ENCODE peak calls at places on chromosomes 5 and 9, in eight cellular contexts. K is bronchial epithelial cell; Q is progenitor cell of endocrine pancreas; G is A673; F is OCI-LY7; I is CD8-positive, alpha-beta T cell; M is HCT116; L is fibroblast of lung. W is an unnamed sample.

GRCh38 chr9:14212116-14212515 is 101.8 kb downstream of the NFIB start:
- DNase-seq in K (peak), Q (no peak), G (no peak), F (no peak), I (no peak), M (no peak), L (peak), W (no peak)

GRCh38 chr5:111063709-111064322 is 7.7 kb upstream of the TSLP start:
- DNase-seq in K (peak), Q (no peak), G (no peak), F (peak), I (no peak), M (peak), L (peak), W (no peak)

GRCh38 chr5:56711191-56711590 is 104.2 kb upstream of the MAP3K1 start:
- DNase-seq in K (peak), Q (no peak), G (no peak), F (no peak), I (no peak), M (no peak), L (no peak), W (no peak)

GRCh38 chr9:86766912-86767311 is 180.4 kb downstream of the GAS1 start:
- DNase-seq in K (peak), Q (no peak), G (peak), F (no peak), I (no peak), M (peak), L (peak), W (no peak)

GRCh38 chr9:15191358-15191757 is 115.7 kb downstream of the TTC39B start:
- DNase-seq in K (no peak), Q (no peak), G (no peak), F (no peak), I (no peak), M (no peak), L (no peak), W (no peak)

GRCh38 chr5:56376128-56376527 is 143.0 kb upstream of the ANKRD55 start:
- DNase-seq in K (no peak), Q (no peak), G (no peak), F (no peak), I (no peak), M (no peak), L (no peak), W (no peak)

GRCh38 chr5:156963125-156963524 is at the start of gene TIMD4:
- DNase-seq in K (no peak), Q (no peak), G (no peak), F (no peak), I (no peak), M (no peak), L (no peak), W (no peak)

GRCh38 chr9:98248737-98249474 is 6.5 kb downstream of the TBC1D2 start:
- DNase-seq in K (peak), Q (no peak), G (no peak), F (no peak), I (no peak), M (no peak), L (peak), W (no peak)

GRCh38 chr5:123122273-123122672 is 33.2 kb downstream of the PRDM6 start:
- DNase-seq in K (no peak), Q (no peak), G (no peak), F (no peak), I (no peak), M (no peak), L (no peak), W (no peak)

GRCh38 chr5:72815580-72816296 is 723 bp upstream of the TNPO1 start:
- DNase-seq in K (peak), Q (no peak), G (no peak), F (no peak), I (no peak), M (no peak), L (peak), W (no peak)

GRCh38 chr9:98906273-98907040 is 37.2 kb upstream of the COL15A1 start:
- DNase-seq in K (no peak), Q (no peak), G (peak), F (no peak), I (no peak), M (no peak), L (peak), W (no peak)

GRCh38 chr5:20570486-20570885 is 582.5 kb upstream of the CDH18 start:
- DNase-seq in K (peak), Q (no peak), G (no peak), F (no peak), I (no peak), M (no peak), L (no peak), W (no peak)

GRCh38 chr9:84845956-84846355 is 176.4 kb downstream of the NTRK2 start:
- DNase-seq in K (no peak), Q (no peak), G (no peak), F (no peak), I (no peak), M (no peak), L (no peak), W (no peak)

GRCh38 chr5:66440202-66440680 is 156.0 kb upstream of the MAST4 start:
- DNase-seq in K (peak), Q (no peak), G (peak), F (no peak), I (no peak), M (no peak), L (peak), W (no peak)

GRCh38 chr9:33719581-33720374 is 75.6 kb upstream of the PRSS3 start:
- DNase-seq in K (no peak), Q (peak), G (peak), F (peak), I (peak), M (no peak), L (no peak), W (peak)

GRCh38 chr9:98345011-98345410 is 89.6 kb upstream of the TBC1D2 start:
- DNase-seq in K (no peak), Q (no peak), G (no peak), F (no peak), I (no peak), M (no peak), L (no peak), W (no peak)

GRCh38 chr5:40796487-40796889 is 1.7 kb downstream of the PRKAA1 start:
- DNase-seq in K (peak), Q (no peak), G (peak), F (peak), I (no peak), M (no peak), L (peak), W (no peak)

GRCh38 chr5:125112196-125112595 is 365.8 kb upstream of the ZNF608 start:
- DNase-seq in K (peak), Q (no peak), G (no peak), F (no peak), I (no peak), M (no peak), L (peak), W (no peak)

GRCh38 chr5:103587185-103587748 is 24.7 kb upstream of the NUDT12 start:
- DNase-seq in K (peak), Q (no peak), G (peak), F (no peak), I (no peak), M (no peak), L (peak), W (no peak)

GRCh38 chr5:131983244-131983771 is 28.1 kb downstream of the ACSL6 start:
- DNase-seq in K (no peak), Q (no peak), G (no peak), F (no peak), I (no peak), M (no peak), L (no peak), W (no peak)

DNA sequence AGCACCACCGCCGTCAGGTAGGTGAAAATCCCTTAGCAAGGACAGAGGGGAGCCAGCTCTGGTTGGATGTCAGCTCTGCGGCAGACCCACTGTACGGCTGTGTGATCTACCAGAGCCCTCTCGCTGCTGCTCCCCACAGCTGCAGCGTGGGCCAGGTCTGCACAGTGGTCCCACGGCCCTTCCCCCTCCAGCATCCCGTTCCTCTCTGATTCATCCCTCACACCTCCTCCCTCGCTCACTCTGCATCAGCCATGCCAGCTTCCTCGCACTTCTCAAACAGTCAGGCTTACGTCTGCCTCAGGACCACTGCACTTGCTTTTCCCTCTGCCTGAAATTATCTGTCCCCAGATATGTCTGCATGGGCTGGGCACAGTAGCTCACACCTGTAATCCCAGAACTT is 26.6 kb upstream of the CFAP157 start:
- DNase-seq in K (no peak), Q (no peak), G (no peak), F (no peak), I (no peak), M (no peak), L (no peak), W (no peak)
- TF ChIP-seq CTCF in K (no peak), Q (no peak), G (no peak), F (no peak), I (no peak), M (no peak), L (no peak), W (no peak)

GRCh38 chr5:159773062-159773924 is 143.0 kb upstream of the ADRA1B start:
- DNase-seq in K (peak), Q (peak), G (peak), F (no peak), I (peak), M (peak), L (peak), W (peak)
- TF ChIP-seq CTCF in K (peak), Q (peak), G (peak), F (no peak), I (no peak), M (peak), L (no peak), W (no peak)

DNA sequence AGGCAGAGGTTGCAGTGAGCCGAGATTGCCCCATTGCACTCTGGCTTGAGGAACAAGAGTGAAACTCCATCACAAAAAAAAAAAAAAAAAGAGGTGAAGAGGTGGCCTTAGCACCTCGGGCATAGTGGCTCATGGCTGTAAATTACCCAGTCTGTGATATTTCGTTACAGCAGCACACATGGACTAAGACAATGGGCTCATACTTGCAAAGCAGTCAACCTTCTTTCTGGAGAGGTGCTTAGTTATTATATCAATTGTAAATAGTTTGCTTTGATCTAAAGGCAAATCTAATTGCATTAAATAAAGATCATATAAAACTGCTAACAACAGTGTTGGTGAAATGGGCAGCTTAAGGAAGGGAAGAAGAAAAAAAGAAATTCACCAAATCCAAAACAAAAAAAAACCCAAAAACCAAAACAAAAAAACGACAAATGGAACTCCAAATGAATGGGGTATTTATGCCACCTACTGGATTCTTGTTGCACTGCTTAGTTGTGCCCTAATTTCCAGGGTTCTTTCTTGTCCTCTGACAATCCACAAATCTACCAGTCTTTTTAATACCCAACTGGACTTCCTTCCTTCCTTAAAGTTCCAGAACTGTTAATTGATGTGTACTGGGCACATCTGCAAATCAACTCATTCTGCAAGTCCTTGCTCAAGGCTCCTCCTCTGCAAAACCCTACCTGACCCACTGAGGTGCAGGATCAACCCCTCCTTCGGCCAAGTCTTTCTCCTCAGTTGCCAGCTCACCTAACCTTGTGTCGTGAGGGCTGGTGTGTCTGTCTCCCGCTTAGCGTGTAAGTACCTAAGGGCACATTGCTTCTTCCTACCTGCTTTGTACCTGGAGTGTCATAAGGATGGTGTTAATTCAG is 35.0 kb upstream of the DMRT1 start:
- DNase-seq in K (peak), Q (no peak), G (peak), F (peak), I (no peak), M (no peak), L (peak), W (no peak)
- TF ChIP-seq CTCF in K (peak), Q (peak), G (peak), F (peak), I (peak), M (peak), L (peak), W (no peak)

GRCh38 chr5:149228610-149229297 is 42.9 kb upstream of the AFAP1L1 start:
- DNase-seq in K (peak), Q (no peak), G (peak), F (no peak), I (no peak), M (peak), L (peak), W (no peak)
- TF ChIP-seq CTCF in K (peak), Q (peak), G (peak), F (no peak), I (no peak), M (peak), L (peak), W (no peak)

GRCh38 chr9:79477241-79477830 is 94.4 kb upstream of the TLE4 start:
- DNase-seq in K (no peak), Q (no peak), G (no peak), F (no peak), I (no peak), M (no peak), L (no peak), W (no peak)

GRCh38 chr9:79473704-79474103 is 98.1 kb upstream of the TLE4 start:
- DNase-seq in K (no peak), Q (no peak), G (no peak), F (no peak), I (no peak), M (no peak), L (no peak), W (no peak)

GRCh38 chr9:79482078-79482477 is 89.7 kb upstream of the TLE4 start:
- DNase-seq in K (peak), Q (no peak), G (no peak), F (no peak), I (no peak), M (no peak), L (no peak), W (no peak)

GRCh38 chr9:79480639-79481038 is 91.1 kb upstream of the TLE4 start:
- DNase-seq in K (peak), Q (no peak), G (no peak), F (no peak), I (no peak), M (no peak), L (no peak), W (no peak)

GRCh38 chr9:79477955-79478751 is 93.6 kb upstream of the TLE4 start:
- DNase-seq in K (peak), Q (peak), G (peak), F (peak), I (peak), M (no peak), L (no peak), W (no peak)
- TF ChIP-seq CTCF in K (peak), Q (peak), G (peak), F (peak), I (peak), M (no peak), L (no peak), W (no peak)

DNA sequence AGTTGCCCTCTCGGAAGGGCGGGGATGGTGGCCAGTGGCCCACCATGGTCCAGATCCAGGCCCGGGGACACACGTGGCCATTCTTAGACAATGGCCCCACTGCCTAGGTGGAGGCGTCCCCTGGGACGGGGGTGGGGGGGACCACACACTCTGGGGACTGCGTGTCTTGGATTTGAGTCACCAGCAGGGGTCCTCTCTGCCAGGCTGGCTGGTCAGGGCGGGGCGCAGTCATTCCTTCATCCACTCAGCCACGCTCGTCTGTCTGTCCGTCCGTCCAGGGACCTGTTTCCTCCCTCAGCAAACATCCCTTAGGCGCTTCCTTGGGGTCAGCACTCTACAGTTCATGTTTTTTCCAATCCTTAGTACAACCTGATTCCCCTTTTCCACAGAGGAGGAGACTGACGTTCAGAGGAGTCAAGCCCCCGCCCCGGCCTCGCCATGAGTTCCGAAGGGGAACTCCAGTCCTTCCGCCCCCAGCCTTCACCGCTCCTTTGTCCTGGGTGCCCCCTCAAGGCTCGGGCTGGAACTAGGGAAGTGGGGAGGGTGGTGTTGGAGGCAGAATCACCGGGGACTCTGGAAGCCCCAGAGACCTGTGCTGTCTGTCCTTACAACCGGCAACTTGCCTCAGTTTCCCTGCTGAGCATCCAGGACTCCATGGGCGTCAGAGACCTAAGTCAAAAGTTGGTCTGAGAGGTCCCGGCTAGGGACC is 276.6 kb upstream of the MVB12B start:
- DNase-seq in K (no peak), Q (no peak), G (no peak), F (no peak), I (no peak), M (no peak), L (no peak), W (no peak)
- TF ChIP-seq CTCF in K (no peak), Q (no peak), G (no peak), F (peak), I (no peak), M (no peak), L (no peak), W (no peak)

GRCh38 chr5:35852084-35852734 is 4.5 kb upstream of the IL7R start:
- DNase-seq in K (no peak), Q (no peak), G (no peak), F (peak), I (peak), M (no peak), L (no peak), W (no peak)
- TF ChIP-seq CTCF in K (no peak), Q (no peak), G (no peak), F (peak), I (no peak), M (no peak), L (no peak), W (no peak)

DNA sequence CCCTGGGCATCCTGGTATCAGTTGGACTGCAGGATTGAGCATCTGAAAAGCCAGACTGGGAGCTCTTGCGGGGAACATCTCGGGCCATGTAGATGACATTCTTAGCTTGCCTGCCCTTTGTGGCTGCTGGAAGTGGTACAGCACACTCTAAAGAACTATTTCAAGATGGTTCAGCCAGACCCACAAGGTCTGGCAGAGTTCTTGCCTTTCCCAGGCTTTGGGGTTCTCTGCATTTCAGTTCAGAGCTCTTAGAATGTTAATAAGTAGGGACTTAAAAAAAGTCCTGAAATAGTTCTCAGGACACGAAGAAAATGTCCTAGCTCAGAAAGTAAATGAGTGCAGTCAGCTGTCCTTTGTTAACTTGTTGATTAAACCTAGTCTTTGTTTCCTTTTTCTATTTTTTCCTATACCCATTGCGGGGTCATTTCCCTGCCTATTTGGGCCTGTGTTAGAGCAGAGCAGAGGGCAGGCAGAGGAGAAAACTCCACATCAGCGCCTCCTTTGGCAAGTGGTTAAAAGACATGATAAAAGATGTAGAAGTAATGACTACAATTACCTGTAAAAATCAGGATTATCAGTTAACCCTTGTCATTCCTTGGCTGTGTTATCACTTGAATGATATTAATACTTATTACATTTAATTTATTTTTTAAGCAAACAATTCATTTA is 291.5 kb downstream of the ZSWIM6 start:
- DNase-seq in K (no peak), Q (no peak), G (no peak), F (no peak), I (no peak), M (no peak), L (no peak), W (no peak)
- TF ChIP-seq CTCF in K (no peak), Q (peak), G (peak), F (peak), I (no peak), M (no peak), L (no peak), W (no peak)

GRCh38 chr9:89592201-89592815 is 12.5 kb upstream of the GADD45G start:
- DNase-seq in K (no peak), Q (no peak), G (no peak), F (no peak), I (no peak), M (no peak), L (no peak), W (no peak)

GRCh38 chr9:89591291-89592200 is 13.3 kb upstream of the GADD45G start:
- DNase-seq in K (no peak), Q (no peak), G (no peak), F (no peak), I (no peak), M (no peak), L (no peak), W (no peak)

GRCh38 chr9:89593776-89594427 is 10.9 kb upstream of the GADD45G start:
- DNase-seq in K (peak), Q (peak), G (peak), F (peak), I (peak), M (no peak), L (no peak), W (no peak)

GRCh38 chr9:89594811-89595550 is 9.8 kb upstream of the GADD45G start:
- DNase-seq in K (no peak), Q (no peak), G (no peak), F (no peak), I (no peak), M (no peak), L (no peak), W (no peak)

DNA sequence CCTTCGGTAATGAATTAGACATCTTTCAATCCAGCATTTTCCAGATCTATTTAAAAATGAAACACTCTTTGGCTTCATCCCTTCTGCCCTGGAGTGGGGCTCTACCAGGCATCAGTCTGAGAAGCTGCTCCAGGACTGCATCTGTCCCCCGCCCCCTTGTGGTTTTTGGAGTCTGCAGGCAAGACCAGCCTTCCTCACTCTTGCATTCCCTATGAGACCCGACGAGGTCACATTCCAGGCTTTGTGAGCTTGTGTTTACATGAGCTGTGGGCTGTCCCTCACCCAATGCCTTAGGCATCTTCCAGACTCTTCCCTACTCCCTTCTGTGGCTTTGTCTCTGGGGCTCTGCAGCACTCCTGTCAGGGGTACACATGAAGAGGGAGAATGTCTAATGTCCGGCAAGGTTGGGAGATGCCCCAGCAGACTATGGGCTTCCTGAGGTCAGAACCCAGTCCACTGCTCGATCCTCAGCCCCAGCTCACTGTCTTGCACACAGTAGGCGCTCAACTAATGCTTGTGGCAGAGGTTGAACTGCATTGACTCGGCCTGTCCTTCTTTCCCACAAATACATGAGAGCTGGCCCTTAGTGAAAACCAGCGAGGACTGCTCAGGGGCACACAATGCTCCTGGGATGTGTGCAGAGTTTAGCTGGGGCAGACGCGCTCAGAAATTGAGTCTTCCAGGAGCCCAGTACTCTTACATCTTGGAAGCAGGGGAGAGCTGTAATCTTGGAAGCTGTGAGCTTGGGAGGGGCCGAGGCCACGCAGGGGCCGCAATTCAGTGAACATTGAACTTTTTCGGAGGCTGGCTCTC is 11.6 kb upstream of the GADD45G start:
- DNase-seq in K (peak), Q (no peak), G (peak), F (no peak), I (no peak), M (no peak), L (peak), W (no peak)
- TF ChIP-seq CTCF in K (no peak), Q (peak), G (no peak), F (no peak), I (no peak), M (no peak), L (no peak), W (no peak)

W was measured in activated B cell treated with CpG ODN at 0.5 μM for 24 hours.